ENCODE peak calls at places on chromosomes 6 and 20, in seven cellular contexts. J is prostate gland, P is lower leg skin, Q is adrenal gland, X is IMR-90, M is Peyer's patch, K is ovary. E is an unnamed sample.

GRCh38 chr20:13008761-13009681 is at the start of gene SPTLC3:
- DNase-seq in X (peak; percentile 36), M (no peak), K (peak; percentile 37), Q (peak; percentile 65), P (no peak), J (peak; percentile 65), E (peak; percentile 67)

GRCh38 chr6:26233608-26234420 is 131.2 kb upstream of the BTN3A2 start:
- DNase-seq in J (peak; percentile 79), Q (peak; percentile 83), P (peak; percentile 89), M (peak; percentile 86), K (no peak), X (peak; percentile 63), E (peak; percentile 55)

GRCh38 chr20:22795897-22796296 is 211.5 kb upstream of the FOXA2 start:
- DNase-seq in K (peak; percentile 60), M (peak; percentile 16), X (peak; percentile 99), P (peak; percentile 87), Q (peak; percentile 71), J (no peak), E (peak; percentile 29)

GRCh38 chr20:57838670-57839142 is 128.9 kb upstream of the PMEPA1 start:
- DNase-seq in X (no peak), M (no peak), P (peak; percentile 68), K (peak; percentile 35), J (no peak), Q (no peak), E (no peak)

GRCh38 chr20:37344506-37345338 is 1.2 kb upstream of the SRC start:
- DNase-seq in K (no peak), M (no peak), X (no peak), P (peak; percentile 84), J (peak; percentile 84), Q (no peak), E (peak; percentile 77)

GRCh38 chr20:32495217-32495565 is 89.9 kb downstream of the NOL4L start:
- DNase-seq in K (no peak), X (no peak), J (no peak), Q (no peak), P (no peak), M (no peak), E (peak; percentile 4)

GRCh38 chr20:9375221-9375681 is 139.1 kb upstream of the LAMP5 start:
- DNase-seq in M (no peak), X (peak; percentile 71), P (no peak), J (no peak), Q (no peak), K (no peak), E (no peak)

GRCh38 chr6:14025160-14025559 is 92.4 kb upstream of the CD83 start:
- DNase-seq in M (no peak), K (no peak), P (no peak), J (no peak), Q (no peak), X (no peak), E (no peak)

GRCh38 chr6:113160716-113161115 is 696.4 kb upstream of the MARCKS start:
- DNase-seq in P (no peak), M (no peak), Q (no peak), J (no peak), K (no peak), X (no peak), E (no peak)

GRCh38 chr6:145080651-145081050 is 654.7 kb downstream of the EPM2A start:
- DNase-seq in P (no peak), J (no peak), Q (no peak), K (no peak), X (no peak), M (no peak), E (no peak)

GRCh38 chr6:127464161-127464880 is 5.1 kb upstream of the KIAA0408 start:
- DNase-seq in M (no peak), Q (no peak), X (peak; percentile 85), J (no peak), P (no peak), K (no peak), E (no peak)

GRCh38 chr6:45590751-45591184 is 213.0 kb upstream of the SUPT3H start:
- DNase-seq in P (no peak), Q (no peak), J (no peak), M (no peak), X (peak; percentile 28), K (peak; percentile 47), E (no peak)

GRCh38 chr6:95496769-95497426 is 80.4 kb upstream of the MANEA start:
- DNase-seq in J (no peak), M (no peak), X (no peak), K (no peak), P (no peak), Q (no peak), E (no peak)

GRCh38 chr20:11499235-11499634 is 418.5 kb upstream of the BTBD3 start:
- DNase-seq in X (no peak), J (no peak), K (no peak), M (no peak), Q (no peak), P (no peak), E (no peak)

GRCh38 chr6:79941489-79942151 is 5.7 kb downstream of the ELOVL4 start:
- DNase-seq in P (no peak), M (no peak), J (no peak), Q (no peak), X (no peak), K (no peak), E (no peak)

GRCh38 chr20:33689973-33690372 is 3.8 kb upstream of the E2F1 start:
- DNase-seq in M (no peak), K (peak; percentile 55), P (no peak), Q (peak; percentile 63), J (no peak), X (peak; percentile 66), E (no peak)

GRCh38 chr20:62609170-62609786 is 33.0 kb upstream of the SLCO4A1 start:
- DNase-seq in J (no peak), Q (no peak), K (no peak), P (no peak), X (no peak), M (no peak), E (no peak)

GRCh38 chr6:70280462-70280861 is 22.4 kb downstream of the COL9A1 start:
- DNase-seq in M (no peak), J (no peak), K (no peak), X (no peak), Q (no peak), P (no peak), E (peak; percentile 72)

GRCh38 chr6:163706688-163707087 is 292.2 kb downstream of the QKI start:
- DNase-seq in X (no peak), M (no peak), Q (no peak), P (peak; percentile 82), J (no peak), K (no peak), E (no peak)

GRCh38 chr20:57526067-57526884 is 1.3 kb upstream of the CTCFL start:
- DNase-seq in X (no peak), K (no peak), Q (no peak), M (no peak), J (no peak), P (no peak), E (no peak)

GRCh38 chr20:8808180-8808535 is 260.7 kb upstream of the PLCB4 start:
- DNase-seq in J (no peak), M (no peak), Q (peak; percentile 64), K (no peak), P (no peak), X (no peak), E (peak; percentile 46)

GRCh38 chr6:8688823-8689222 is 253.5 kb upstream of the SLC35B3 start:
- DNase-seq in M (no peak), Q (no peak), K (no peak), J (no peak), P (no peak), X (no peak), E (no peak)

GRCh38 chr6:26613717-26614683 is 17.2 kb downstream of the ABT1 start:
- DNase-seq in J (no peak), M (no peak), X (no peak), P (no peak), Q (no peak), K (no peak), E (peak; percentile 21)

GRCh38 chr6:79869600-79870084 is 77.7 kb downstream of the ELOVL4 start:
- DNase-seq in M (peak; percentile 53), P (peak; percentile 93), X (peak; percentile 57), K (peak; percentile 70), J (peak; percentile 67), Q (peak; percentile 86), E (peak; percentile 90)

GRCh38 chr6:5337573-5337972 is 76.3 kb downstream of the FARS2 start:
- DNase-seq in K (no peak), Q (no peak), P (no peak), J (no peak), M (no peak), X (peak; percentile 33), E (no peak)

GRCh38 chr20:10696650-10697049 is 22.9 kb upstream of the JAG1 start:
- DNase-seq in P (no peak), Q (no peak), X (no peak), K (no peak), J (no peak), M (no peak), E (peak; percentile 52)

GRCh38 chr6:683742-684440 is 9.0 kb downstream of the EXOC2 start:
- DNase-seq in X (peak; percentile 88), M (no peak), J (no peak), Q (no peak), P (no peak), K (no peak), E (no peak)

GRCh38 chr6:116034327-116034726 is 26.4 kb downstream of the FRK start:
- DNase-seq in M (no peak), P (no peak), X (peak; percentile 71), Q (no peak), K (no peak), J (no peak), E (no peak)

GRCh38 chr20:45814314-45814713 is 1.9 kb downstream of the UBE2C start:
- DNase-seq in M (no peak), K (no peak), P (no peak), X (peak; percentile 39), Q (no peak), J (no peak), E (no peak)
- H3K4me3 ChIP-seq in M (no peak overlapping the region), K (no peak overlapping the region), P (no peak overlapping the region), X (no peak overlapping the region), Q (no peak overlapping the region), J (no peak overlapping the region), E (no peak overlapping the region)

GRCh38 chr20:472889-473292 is 10.6 kb upstream of the TBC1D20 start:
- DNase-seq in P (no peak), M (no peak), K (no peak), J (no peak), X (no peak), Q (no peak), E (no peak)
- TF ChIP-seq POLR2A in P (no peak), M (no peak), K (no peak), J (no peak), X (no peak), Q (no peak), E (no peak)

GRCh38 chr6:136696783-136697364 is 95.4 kb downstream of the MAP3K5 start:
- DNase-seq in P (no peak), X (no peak), K (no peak), J (peak; percentile 67), M (no peak), Q (no peak), E (no peak)
- TF ChIP-seq CTCF in P (no peak), X (no peak), K (no peak), J (no peak), M (no peak), Q (no peak), E (no peak)

DNA sequence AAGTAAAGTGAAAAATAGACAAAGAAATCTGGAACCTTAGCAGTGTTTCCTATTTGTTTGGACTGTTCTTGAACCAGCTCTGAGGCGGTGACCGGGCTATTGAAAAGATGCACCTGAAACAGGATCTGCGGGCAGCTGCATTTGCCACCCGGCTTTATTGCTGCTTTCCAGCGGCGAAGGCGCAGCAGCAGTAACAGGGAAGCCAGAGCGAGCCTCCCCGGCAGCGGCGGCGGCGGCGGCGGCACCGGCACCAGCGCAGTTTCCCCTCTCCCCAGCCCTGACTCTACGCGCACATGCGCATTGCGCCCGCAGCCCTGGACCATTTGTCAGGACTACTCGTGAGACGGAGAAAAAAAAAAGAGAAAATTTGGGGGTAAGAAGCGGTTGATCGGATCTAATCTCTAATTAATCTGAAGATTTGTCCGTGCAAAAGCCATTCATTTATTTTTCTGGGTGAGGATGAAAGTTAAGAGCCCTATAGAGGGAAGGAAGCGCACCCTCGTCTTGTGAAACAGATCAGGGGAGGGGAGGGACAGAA is at the start of gene L3MBTL3:
- DNase-seq in M (peak; percentile 90), Q (peak; percentile 93), X (peak; percentile 83), J (peak; percentile 86), P (peak; percentile 97), K (peak; percentile 88), E (peak; percentile 87)
- H3K4me3 ChIP-seq in M (peak within 1 kb of the TSS; percentile 71), Q (peak within 1 kb of the TSS; percentile 95), X (peak within 1 kb of the TSS; percentile 86), J (peak within 1 kb of the TSS; percentile 78), P (peak within 1 kb of the TSS; percentile 50), K (peak within 1 kb of the TSS; percentile 71), E (peak within 1 kb of the TSS; percentile 58)